ENCODE peak calls at places on chromosomes 3 and 15, in six cellular contexts. Y is mesothelial cell of epicardium; T is activated CD4-positive, alpha-beta T cell treated with anti-CD3 and anti-CD28 coated beads, Interleukin-2, amount 50 U/mL, for 1 hour; J is tibial artery; Z is ACHN; P is NCI-H1417. M is an unnamed sample.

GRCh38 chr3:194204793-194205065 is 68.8 kb downstream of the HES1 start:
- DNase-seq in Y (no peak), T (no peak), J (no peak), Z (no peak), P (no peak), M (no peak)

GRCh38 chr3:28986922-28987321 is 293.9 kb upstream of the RBMS3 start:
- DNase-seq in Y (no peak), T (no peak), J (no peak), Z (no peak), P (no peak), M (no peak)

GRCh38 chr3:70308760-70309159 is 3.7 kb downstream of the MDFIC2 start:
- DNase-seq in Y (no peak), T (no peak), J (no peak), Z (peak), P (no peak), M (no peak)

GRCh38 chr15:79769081-79769481 is 127.7 kb downstream of the MTHFS start:
- DNase-seq in Y (no peak), T (no peak), J (no peak), Z (peak), P (no peak), M (no peak)

GRCh38 chr15:90067181-90067952 is 34.9 kb downstream of the IDH2 start:
- DNase-seq in Y (no peak), T (no peak), J (no peak), Z (no peak), P (no peak), M (no peak)

GRCh38 chr3:171183042-171183441 is 156.5 kb upstream of the SLC2A2 start:
- DNase-seq in Y (no peak), T (no peak), J (no peak), Z (peak), P (no peak), M (no peak)

GRCh38 chr3:197428117-197428761 is 127.5 kb downstream of the BDH1 start:
- DNase-seq in Y (no peak), T (peak), J (no peak), Z (no peak), P (no peak), M (peak)

GRCh38 chr15:49815937-49816336 is 195.1 kb downstream of the DTWD1 start:
- DNase-seq in Y (no peak), T (no peak), J (no peak), Z (no peak), P (no peak), M (peak)

GRCh38 chr3:126180477-126181397 is at the start of gene ALDH1L1:
- DNase-seq in Y (peak), T (no peak), J (peak), Z (peak), P (peak), M (no peak)

GRCh38 chr15:66628976-66629723 is 63.4 kb upstream of the LCTL start:
- DNase-seq in Y (no peak), T (no peak), J (no peak), Z (no peak), P (no peak), M (no peak)

GRCh38 chr15:89139613-89140499 is 51.6 kb downstream of the ABHD2 start:
- DNase-seq in Y (no peak), T (no peak), J (peak), Z (no peak), P (no peak), M (no peak)

GRCh38 chr3:43695443-43695842 is 4.7 kb downstream of the ABHD5 start:
- DNase-seq in Y (no peak), T (no peak), J (no peak), Z (no peak), P (no peak), M (no peak)

GRCh38 chr3:36859494-36859893 is 85.4 kb downstream of the TRANK1 start:
- DNase-seq in Y (no peak), T (no peak), J (no peak), Z (no peak), P (no peak), M (no peak)

GRCh38 chr3:7190094-7190493 is 329.2 kb downstream of the GRM7 start:
- DNase-seq in Y (no peak), T (no peak), J (no peak), Z (peak), P (no peak), M (peak)

GRCh38 chr3:33664195-33664594 is 53.9 kb downstream of the CLASP2 start:
- DNase-seq in Y (no peak), T (no peak), J (no peak), Z (no peak), P (no peak), M (no peak)

GRCh38 chr3:177744873-177745646 is 547.8 kb upstream of the TBL1XR1 start:
- DNase-seq in Y (no peak), T (no peak), J (no peak), Z (no peak), P (no peak), M (peak)

GRCh38 chr3:99767341-99767740 is 50.3 kb upstream of the CMSS1 start:
- DNase-seq in Y (no peak), T (no peak), J (no peak), Z (no peak), P (no peak), M (no peak)

GRCh38 chr3:173618703-173619102 is 221.2 kb downstream of the NLGN1 start:
- DNase-seq in Y (no peak), T (no peak), J (no peak), Z (no peak), P (no peak), M (no peak)

GRCh38 chr3:180325958-180326357 is 276.0 kb upstream of the TTC14 start:
- DNase-seq in Y (no peak), T (no peak), J (no peak), Z (no peak), P (no peak), M (no peak)

GRCh38 chr3:194598771-194599557 is 34.3 kb downstream of the TMEM44 start:
- DNase-seq in Y (no peak), T (no peak), J (no peak), Z (peak), P (no peak), M (peak)

GRCh38 chr3:61793056-61793455 is 231.7 kb downstream of the PTPRG start:
- DNase-seq in Y (no peak), T (no peak), J (no peak), Z (no peak), P (no peak), M (no peak)

GRCh38 chr3:153614563-153614962 is 452.5 kb downstream of the RAP2B start:
- DNase-seq in Y (no peak), T (no peak), J (no peak), Z (peak), P (no peak), M (no peak)

GRCh38 chr15:90667063-90667754 is 49.9 kb upstream of the BLM start:
- DNase-seq in Y (no peak), T (no peak), J (peak), Z (no peak), P (no peak), M (no peak)

GRCh38 chr15:40906947-40907802 is 12.9 kb downstream of the VPS18 start:
- DNase-seq in Y (no peak), T (peak), J (no peak), Z (no peak), P (peak), M (no peak)

M was measured in RCC 7860.